ENCODE peak calls at places on chromosome 21, in five cellular contexts. S is heart left ventricle, M is tibial artery, J is left lung, X is breast epithelium. W is an unnamed sample.
A peak's percentile ranks its signal among the peaks of the same experiment; 100 is the strongest.

GRCh38 chr21:34813266-34813886 is 144.6 kb downstream of the CLIC6 start:
- DNase-seq in X (no peak), S (no peak), M (no peak), J (no peak), W (no peak)

GRCh38 chr21:21688877-21689276 is 690.7 kb downstream of the NCAM2 start:
- DNase-seq in S (no peak), J (no peak), X (no peak), M (no peak), W (no peak)

GRCh38 chr21:36135391-36136094 is 664 bp downstream of the CBR3 start:
- DNase-seq in X (peak; percentile 59), S (peak; percentile 74), J (peak; percentile 63), M (peak; percentile 91), W (peak; percentile 86)

GRCh38 chr21:35170244-35170756 is 121.2 kb upstream of the RUNX1 start:
- DNase-seq in M (no peak), S (no peak), J (no peak), X (no peak), W (no peak)

GRCh38 chr21:39849014-39849655 is 18.1 kb upstream of the PCP4 start:
- DNase-seq in M (no peak), S (no peak), J (no peak), X (no peak), W (no peak)

GRCh38 chr21:25360593-25360992 is 246.7 kb downstream of the MRPL39 start:
- DNase-seq in J (no peak), M (no peak), S (no peak), X (no peak), W (no peak)

GRCh38 chr21:33642896-33643657 is 776 bp downstream of the ITSN1 start:
- DNase-seq in X (no peak), M (peak; percentile 71), J (peak; percentile 38), S (peak; percentile 31), W (no peak)

GRCh38 chr21:26909972-26910371 is 56.9 kb downstream of the ADAMTS5 start:
- DNase-seq in X (no peak), S (no peak), J (no peak), M (no peak), W (no peak)

GRCh38 chr21:33703750-33704606 is 61.7 kb downstream of the ITSN1 start:
- DNase-seq in S (no peak), J (no peak), M (no peak), X (no peak), W (no peak)

GRCh38 chr21:17967319-17967718 is 148.2 kb upstream of the C21orf91 start:
- DNase-seq in X (no peak), M (no peak), J (no peak), S (no peak), W (no peak)

GRCh38 chr21:21897275-21897883 is 899.2 kb downstream of the NCAM2 start:
- DNase-seq in M (no peak), J (no peak), S (no peak), X (no peak), W (no peak)

GRCh38 chr21:32463889-32464300 is 51.4 kb downstream of the EVA1C start:
- DNase-seq in M (no peak), X (no peak), J (no peak), S (no peak), W (peak; percentile 63)

GRCh38 chr21:40215941-40216340 is 348.7 kb downstream of the PCP4 start:
- DNase-seq in M (no peak), S (no peak), J (no peak), X (peak; percentile 54), W (no peak)

GRCh38 chr21:21039624-21040023 is 41.4 kb downstream of the NCAM2 start:
- DNase-seq in X (no peak), S (no peak), M (no peak), J (no peak), W (no peak)

GRCh38 chr21:36087362-36088138 is 17.7 kb downstream of the CBR1 start:
- DNase-seq in J (no peak), X (no peak), M (no peak), S (no peak), W (no peak)

GRCh38 chr21:25887646-25888321 is 153.0 kb downstream of the GABPA start:
- DNase-seq in X (no peak), M (no peak), S (no peak), J (no peak), W (no peak)

GRCh38 chr21:35382696-35383095 is 333.6 kb upstream of the RUNX1 start:
- DNase-seq in M (no peak), X (no peak), J (no peak), S (no peak), W (no peak)

GRCh38 chr21:34722684-34723300 is 54.0 kb downstream of the CLIC6 start:
- DNase-seq in M (no peak), S (no peak), J (no peak), X (no peak), W (no peak)

GRCh38 chr21:26946744-26947446 is 20.0 kb downstream of the ADAMTS5 start:
- DNase-seq in M (no peak), J (no peak), S (no peak), X (no peak), W (no peak)

GRCh38 chr21:36579898-36580297 is 100.0 kb upstream of the CLDN14 start:
- DNase-seq in X (no peak), J (no peak), S (no peak), M (no peak), W (no peak)

GRCh38 chr21:40793057-40793456 is 53.9 kb downstream of the DSCAM start:
- DNase-seq in J (no peak), S (no peak), X (peak; percentile 19), M (no peak), W (no peak)

GRCh38 chr21:36396971-36397370 is 11.8 kb downstream of the CHAF1B start:
- DNase-seq in S (no peak), M (peak; percentile 6), J (no peak), X (no peak), W (no peak)

GRCh38 chr21:36773111-36773510 is 74.2 kb downstream of the SIM2 start:
- DNase-seq in S (peak; percentile 91), M (peak; percentile 81), J (peak; percentile 69), X (peak; percentile 87), W (no peak)

GRCh38 chr21:35349378-35350080 is 300.4 kb upstream of the RUNX1 start:
- DNase-seq in X (no peak), J (no peak), M (no peak), S (no peak), W (no peak)

GRCh38 chr21:34889287-34889536 is 159.9 kb downstream of the RUNX1 start:
- DNase-seq in M (peak; percentile 77), J (peak; percentile 59), S (peak; percentile 44), X (no peak), W (peak; percentile 67)

GRCh38 chr21:17537299-17537698 is 24.5 kb downstream of the CXADR start:
- DNase-seq in J (no peak), M (no peak), X (no peak), S (no peak), W (no peak)

GRCh38 chr21:14685568-14685967 is 139.5 kb upstream of the SAMSN1 start:
- DNase-seq in S (no peak), M (no peak), J (no peak), X (no peak), W (no peak)

DNA sequence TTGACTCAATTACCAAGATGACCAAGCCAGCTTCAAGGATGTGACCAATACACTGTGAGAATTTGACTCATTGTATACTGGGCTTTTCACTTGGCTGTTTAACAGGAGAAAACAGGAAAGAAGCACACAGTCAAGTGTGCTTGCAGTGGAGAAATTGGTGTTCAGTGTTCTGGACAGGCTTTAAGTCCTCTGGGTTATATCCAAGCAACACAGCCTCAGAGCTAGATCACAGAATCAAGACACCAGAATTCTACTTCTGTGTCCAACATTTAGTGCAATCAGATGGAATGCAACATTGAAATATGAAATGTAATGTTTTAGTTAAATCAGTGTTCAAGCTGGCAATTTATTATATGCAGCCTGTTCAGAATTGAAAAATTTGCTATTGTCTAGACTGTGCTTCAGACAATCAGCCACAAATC is 694.4 kb downstream of the LTN1 start:
- DNase-seq in X (no peak), S (no peak), M (no peak), J (no peak), W (no peak)
- H3K9me3 ChIP-seq in X (no peaks in the 10 kb centered on the region), S (no peaks in the 10 kb centered on the region), M (no peaks in the 10 kb centered on the region), J (peaks cover 3% of the 10 kb centered on the region), W (no peaks in the 10 kb centered on the region)

GRCh38 chr21:42424848-42425602 is 21.3 kb downstream of the UBASH3A start:
- DNase-seq in S (no peak), X (no peak), M (no peak), J (no peak), W (no peak)

GRCh38 chr21:42425603-42425985 is 21.9 kb downstream of the UBASH3A start:
- DNase-seq in X (no peak), M (no peak), S (no peak), J (no peak), W (no peak)

GRCh38 chr21:42421018-42421793 is 17.5 kb downstream of the UBASH3A start:
- DNase-seq in X (no peak), S (no peak), M (no peak), J (no peak), W (no peak)

GRCh38 chr21:42423197-42423675 is 19.5 kb downstream of the UBASH3A start:
- DNase-seq in X (no peak), S (no peak), M (no peak), J (no peak), W (no peak)

GRCh38 chr21:42423685-42424084 is 20.0 kb downstream of the UBASH3A start:
- DNase-seq in J (no peak), M (no peak), S (no peak), X (no peak), W (no peak)
- H3K4me3 ChIP-seq in J (no peak overlapping the region), M (no peak overlapping the region), S (no peak overlapping the region), X (no peak overlapping the region), W (no peak overlapping the region)

GRCh38 chr21:43988506-43989230 is 23.4 kb upstream of the TRAPPC10 start:
- DNase-seq in X (no peak), S (no peak), J (no peak), M (no peak), W (no peak)
- TF ChIP-seq CTCF in X (no peak), S (no peak), J (no peak), M (no peak), W (no peak)

GRCh38 chr21:38228115-38228514 is 28.7 kb upstream of the KCNJ15 start:
- DNase-seq in X (no peak), S (no peak), M (no peak), J (no peak), W (no peak)

GRCh38 chr21:38234395-38235142 is 22.2 kb upstream of the KCNJ15 start:
- DNase-seq in M (no peak), X (peak; percentile 71), S (no peak), J (no peak), W (no peak)

GRCh38 chr21:38227401-38227800 is 29.4 kb upstream of the KCNJ15 start:
- DNase-seq in J (no peak), M (no peak), X (no peak), S (no peak), W (no peak)

GRCh38 chr21:38223893-38224540 is 32.8 kb upstream of the KCNJ15 start:
- DNase-seq in X (no peak), S (no peak), M (no peak), J (no peak), W (no peak)

GRCh38 chr21:38229260-38229877 is 27.4 kb upstream of the KCNJ15 start:
- DNase-seq in M (no peak), S (no peak), X (no peak), J (no peak), W (no peak)
- H3K9me3 ChIP-seq in M (peaks cover 39% of the 10 kb centered on the region), S (no peaks in the 10 kb centered on the region), X (peaks cover 34% of the 10 kb centered on the region), J (peaks cover 62% of the 10 kb centered on the region), W (peaks cover 7% of the 10 kb centered on the region)

W was measured in right atrium auricular region.